ENCODE peak calls at places on chromosomes 11 and 22, in ten cellular contexts. D, R, V, L, B, X, O, K, J and W are unnamed samples.

GRCh38 chr11:113119074-113119473 is 157.9 kb downstream of the NCAM1 start:
- DNase-seq in R (no peak), D (no peak), B (no peak), O (no peak), X (no peak), K (no peak), V (no peak), L (no peak), J (no peak), W (no peak)

GRCh38 chr11:8127442-8127841 is 41.4 kb downstream of the RIC3 start:
- DNase-seq in L (no peak), D (no peak), B (no peak), V (no peak), K (no peak), R (no peak), O (no peak), J (no peak), X (no peak), W (no peak)

GRCh38 chr11:59729884-59730283 is 16.2 kb upstream of the OR10V1 start:
- DNase-seq in R (no peak), K (no peak), D (no peak), V (no peak), O (no peak), X (no peak), B (no peak), L (no peak), J (no peak), W (no peak)

GRCh38 chr11:75562836-75563484 is 907 bp downstream of the SERPINH1 start:
- DNase-seq in X (peak), B (no peak), L (peak), R (no peak), D (no peak), K (peak), J (no peak), O (no peak), V (peak), W (peak)

GRCh38 chr11:70836071-70836470 is 416.3 kb downstream of the SHANK2 start:
- DNase-seq in R (no peak), D (no peak), K (no peak), L (no peak), O (no peak), J (no peak), B (no peak), X (no peak), V (no peak), W (no peak)

GRCh38 chr11:94694309-94695060 is 73.7 kb upstream of the AMOTL1 start:
- DNase-seq in K (no peak), X (no peak), R (no peak), O (no peak), J (no peak), V (no peak), D (no peak), B (no peak), L (no peak), W (no peak)

GRCh38 chr11:77003954-77004353 is 30.2 kb upstream of the B3GNT6 start:
- DNase-seq in X (peak), L (no peak), K (no peak), V (no peak), J (no peak), B (no peak), O (no peak), D (no peak), R (no peak), W (peak)

GRCh38 chr11:44619931-44620725 is 54.7 kb downstream of the CD82 start:
- DNase-seq in D (peak), K (no peak), X (no peak), L (no peak), R (no peak), J (no peak), B (no peak), O (no peak), V (no peak), W (no peak)

GRCh38 chr11:120645639-120646038 is 134.1 kb downstream of the GRIK4 start:
- DNase-seq in J (no peak), V (no peak), D (no peak), L (no peak), K (no peak), O (no peak), R (no peak), X (no peak), B (no peak), W (no peak)

GRCh38 chr11:119185916-119186634 is 800 bp downstream of the NHERF4 start:
- DNase-seq in O (no peak), D (no peak), B (no peak), R (no peak), V (no peak), L (peak), K (no peak), J (no peak), X (no peak), W (no peak)

GRCh38 chr11:119774180-119774763 is 45.3 kb upstream of the NECTIN1 start:
- DNase-seq in K (no peak), D (no peak), O (peak), V (no peak), L (peak), B (no peak), J (no peak), R (peak), X (peak), W (peak)

GRCh38 chr22:21727159-21727558 is 8.4 kb downstream of the YPEL1 start:
- DNase-seq in R (no peak), B (no peak), L (no peak), K (no peak), D (no peak), V (no peak), O (no peak), X (no peak), J (no peak), W (no peak)

GRCh38 chr11:33747969-33748368 is 11.7 kb upstream of the CD59 start:
- DNase-seq in O (peak), B (no peak), L (no peak), K (no peak), J (no peak), V (no peak), X (no peak), R (no peak), D (no peak), W (no peak)

GRCh38 chr22:45742866-45743450 is 71.3 kb downstream of the ATXN10 start:
- DNase-seq in R (no peak), X (peak), O (peak), B (no peak), J (no peak), K (no peak), V (peak), L (peak), D (no peak), W (peak)

GRCh38 chr11:109112748-109113378 is 309.1 kb upstream of the C11orf87 start:
- DNase-seq in L (no peak), V (no peak), D (no peak), J (no peak), B (no peak), X (no peak), R (no peak), O (no peak), K (no peak), W (no peak)

GRCh38 chr22:17717708-17718107 is 56.6 kb downstream of the BID start:
- DNase-seq in K (no peak), J (no peak), O (peak), R (no peak), V (no peak), D (no peak), X (no peak), B (no peak), L (no peak), W (peak)

GRCh38 chr11:122758974-122759373 is 79.3 kb upstream of the CRTAM start:
- DNase-seq in V (no peak), K (no peak), L (no peak), B (no peak), R (no peak), O (no peak), J (no peak), X (peak), D (no peak), W (peak)

GRCh38 chr11:32312865-32313403 is 122.4 kb downstream of the WT1 start:
- DNase-seq in J (no peak), X (peak), V (peak), B (no peak), L (peak), R (peak), D (peak), K (no peak), O (peak), W (peak)

GRCh38 chr22:27879923-27880322 is 39.1 kb downstream of the PITPNB start:
- DNase-seq in O (peak), V (peak), K (no peak), L (peak), X (peak), D (no peak), R (peak), B (no peak), J (no peak), W (peak)

GRCh38 chr22:31647516-31647915 is 14.5 kb downstream of the PISD start:
- DNase-seq in D (no peak), V (peak), J (no peak), X (peak), R (no peak), K (no peak), O (peak), L (no peak), B (no peak), W (peak)

GRCh38 chr11:84194696-84195095 is 908.5 kb upstream of the CCDC90B start:
- DNase-seq in D (no peak), X (no peak), L (no peak), R (no peak), B (no peak), V (no peak), O (no peak), K (no peak), J (no peak), W (no peak)

GRCh38 chr11:1931326-1931725 is 11.8 kb downstream of the TNNT3 start:
- DNase-seq in O (peak), V (no peak), B (no peak), K (peak), R (no peak), L (no peak), X (no peak), J (no peak), D (peak), W (peak)
- TF ChIP-seq CTCF in O (no peak), V (no peak), B (no peak), K (no peak), R (no peak), L (no peak), X (no peak), J (no peak), D (no peak), W (no peak)

GRCh38 chr11:47895035-47895434 is 46.9 kb upstream of the NUP160 start:
- DNase-seq in J (no peak), D (no peak), K (no peak), X (no peak), L (no peak), B (no peak), R (no peak), V (no peak), O (no peak), W (no peak)
- TF ChIP-seq CTCF in J (no peak), D (no peak), K (no peak), X (no peak), L (no peak), B (no peak), R (peak), V (no peak), O (no peak), W (no peak)

GRCh38 chr11:46397526-46397925 is 6.0 kb upstream of the CHRM4 start:
- DNase-seq in L (no peak), D (no peak), J (no peak), O (no peak), V (no peak), R (no peak), B (no peak), K (no peak), X (no peak), W (no peak)
- TF ChIP-seq CTCF in L (no peak), D (no peak), J (no peak), O (no peak), V (no peak), R (no peak), B (no peak), K (no peak), X (no peak), W (no peak)

GRCh38 chr22:29475550-29475949 is 4.5 kb upstream of the NEFH start:
- DNase-seq in X (no peak), J (no peak), O (no peak), V (no peak), D (no peak), L (no peak), R (peak), B (no peak), K (no peak), W (no peak)

GRCh38 chr22:29469755-29470154 is 10.3 kb upstream of the NEFH start:
- DNase-seq in O (no peak), K (no peak), L (no peak), D (no peak), J (no peak), R (no peak), V (no peak), B (no peak), X (no peak), W (no peak)

GRCh38 chr22:29473001-29473400 is 7.0 kb upstream of the NEFH start:
- DNase-seq in R (no peak), K (no peak), L (no peak), X (no peak), J (no peak), O (no peak), D (no peak), B (no peak), V (no peak), W (no peak)

GRCh38 chr22:29464581-29464980 is 15.4 kb upstream of the NEFH start:
- DNase-seq in J (no peak), B (no peak), V (no peak), L (no peak), K (no peak), R (no peak), D (no peak), X (no peak), O (no peak), W (no peak)

GRCh38 chr22:29470159-29470855 is 9.7 kb upstream of the NEFH start:
- DNase-seq in D (no peak), B (no peak), R (peak), O (peak), J (peak), K (no peak), X (peak), V (peak), L (peak), W (peak)
- TF ChIP-seq CTCF in D (peak), B (peak), R (peak), O (peak), J (peak), K (peak), X (peak), V (peak), L (peak), W (peak)

DNA sequence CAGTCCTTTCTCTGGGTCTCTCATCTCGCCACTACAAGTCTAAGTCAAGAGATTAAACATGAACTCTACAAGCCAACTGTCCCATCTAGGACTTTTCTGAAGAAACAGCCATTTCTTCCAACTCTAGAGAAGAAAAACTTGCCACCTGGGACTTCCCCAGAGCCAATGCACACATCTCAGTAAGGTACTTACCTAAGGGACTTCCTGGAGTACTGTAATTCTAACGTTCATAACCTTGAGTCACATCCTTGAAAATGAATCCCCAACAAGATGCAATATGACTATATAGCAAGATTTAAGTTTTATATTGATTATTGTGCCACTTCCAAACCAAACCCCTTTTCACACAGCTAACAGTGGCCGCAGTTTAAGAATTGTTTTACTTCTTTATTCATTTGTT is 11.9 kb upstream of the ISX start:
- DNase-seq in L (no peak), O (no peak), X (no peak), B (no peak), J (no peak), K (no peak), V (no peak), R (no peak), D (no peak), W (no peak)
- TF ChIP-seq CTCF in L (no peak), O (no peak), X (no peak), B (no peak), J (no peak), K (no peak), V (no peak), R (no peak), D (no peak), W (no peak)

GRCh38 chr11:64969209-64969608 is 2.7 kb downstream of the MAJIN start:
- DNase-seq in X (peak), K (peak), L (no peak), R (no peak), J (no peak), B (no peak), D (no peak), O (peak), V (peak), W (peak)
- TF ChIP-seq CTCF in X (no peak), K (no peak), L (no peak), R (no peak), J (no peak), B (no peak), D (no peak), O (no peak), V (no peak), W (no peak)

GRCh38 chr11:5007561-5007960 is 12.9 kb downstream of the OR51L1 start:
- DNase-seq in O (no peak), K (no peak), L (peak), R (no peak), V (no peak), D (no peak), J (no peak), B (no peak), X (peak), W (peak)

GRCh38 chr11:5004429-5005274 is 10.0 kb downstream of the OR51L1 start:
- DNase-seq in V (peak), K (peak), J (no peak), R (peak), B (no peak), X (peak), O (peak), D (no peak), L (peak), W (peak)
- TF ChIP-seq CTCF in V (peak), K (peak), J (no peak), R (peak), B (peak), X (peak), O (peak), D (no peak), L (peak), W (peak)

DNA sequence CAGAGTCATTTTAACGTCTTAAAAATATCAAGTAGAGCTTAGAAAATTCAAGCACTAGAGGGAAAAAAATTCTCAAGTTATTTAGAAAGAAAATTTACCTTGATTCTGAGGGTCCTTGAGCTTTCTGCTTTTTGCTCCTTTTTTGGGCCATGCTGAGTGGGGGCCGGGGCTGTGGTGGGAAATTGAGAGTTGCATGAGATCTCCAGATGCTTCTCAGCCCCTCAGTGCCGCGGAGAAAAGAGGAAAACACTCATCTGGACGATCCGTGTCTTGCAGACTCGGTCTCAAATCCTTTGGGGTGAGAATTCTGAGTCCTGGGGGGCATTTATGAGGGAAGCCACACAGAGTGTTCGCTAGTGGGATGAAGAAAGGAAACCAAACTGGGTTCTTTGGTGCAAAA is 700.8 kb downstream of the TBC1D22A start:
- DNase-seq in X (no peak), O (no peak), K (no peak), V (no peak), B (no peak), L (no peak), J (no peak), R (no peak), D (no peak), W (no peak)
- TF ChIP-seq CTCF in X (no peak), O (no peak), K (no peak), V (no peak), B (no peak), L (no peak), J (no peak), R (no peak), D (no peak), W (no peak)